ENCODE peak calls at places on chromosome 7, in nine cellular contexts. O is left lung; N is GM23248; Z is heart left ventricle; P is astrocyte; H is HL-60; B is lower lobe of right lung; C is OCI-LY7; L is naive thymus-derived CD4-positive, alpha-beta T cell. R is an unnamed sample.

GRCh38 chr7:12358694-12359093 is 45.0 kb downstream of the VWDE start:
- DNase-seq in O (no peak), N (peak), Z (no peak), P (peak), H (no peak), B (no peak), C (no peak), L (no peak), R (no peak)

GRCh38 chr7:105268056-105268455 is 120.7 kb downstream of the SRPK2 start:
- DNase-seq in O (no peak), N (peak), Z (no peak), P (peak), H (no peak), B (no peak), C (no peak), L (no peak), R (no peak)

GRCh38 chr7:116872026-116872425 is 9.6 kb downstream of the CAPZA2 start:
- DNase-seq in O (no peak), N (peak), Z (no peak), P (no peak), H (no peak), B (no peak), C (no peak), L (no peak), R (no peak)

GRCh38 chr7:74474271-74474865 is 20.7 kb downstream of the GTF2IRD1 start:
- DNase-seq in O (no peak), N (peak), Z (peak), P (peak), H (no peak), B (no peak), C (no peak), L (no peak), R (no peak)

GRCh38 chr7:112086496-112087254 is 119.5 kb downstream of the DOCK4 start:
- DNase-seq in O (no peak), N (no peak), Z (no peak), P (no peak), H (no peak), B (no peak), C (no peak), L (no peak), R (no peak)

GRCh38 chr7:29265208-29265923 is 70.8 kb downstream of the CHN2 start:
- DNase-seq in O (no peak), N (peak), Z (no peak), P (peak), H (no peak), B (no peak), C (no peak), L (no peak), R (no peak)

GRCh38 chr7:109020251-109020650 is 450.6 kb downstream of the DNAJB9 start:
- DNase-seq in O (no peak), N (no peak), Z (no peak), P (no peak), H (no peak), B (no peak), C (no peak), L (no peak), R (no peak)

GRCh38 chr7:74479066-74479781 is 25.5 kb downstream of the GTF2IRD1 start:
- DNase-seq in O (peak), N (peak), Z (peak), P (peak), H (no peak), B (peak), C (no peak), L (no peak), R (no peak)

GRCh38 chr7:55271661-55272060 is 93.5 kb upstream of the LANCL2 start:
- DNase-seq in O (no peak), N (no peak), Z (no peak), P (no peak), H (no peak), B (no peak), C (no peak), L (no peak), R (no peak)

GRCh38 chr7:2715341-2716231 is 27.6 kb downstream of the AMZ1 start:
- DNase-seq in O (no peak), N (no peak), Z (no peak), P (no peak), H (no peak), B (no peak), C (peak), L (peak), R (no peak)

GRCh38 chr7:115007751-115008150 is 85.9 kb downstream of the MDFIC start:
- DNase-seq in O (no peak), N (no peak), Z (peak), P (peak), H (no peak), B (no peak), C (no peak), L (no peak), R (no peak)

GRCh38 chr7:122438492-122438891 is 133.9 kb upstream of the FEZF1 start:
- DNase-seq in O (no peak), N (no peak), Z (no peak), P (no peak), H (no peak), B (no peak), C (no peak), L (no peak), R (no peak)

GRCh38 chr7:139660317-139661042 is 117.3 kb downstream of the HIPK2 start:
- DNase-seq in O (no peak), N (no peak), Z (no peak), P (peak), H (no peak), B (no peak), C (no peak), L (no peak), R (no peak)

GRCh38 chr7:108293190-108293612 is 163.0 kb downstream of the NRCAM start:
- DNase-seq in O (no peak), N (no peak), Z (no peak), P (peak), H (no peak), B (no peak), C (no peak), L (no peak), R (no peak)

GRCh38 chr7:132683967-132684690 is 107.9 kb upstream of the PLXNA4 start:
- DNase-seq in O (no peak), N (no peak), Z (no peak), P (no peak), H (no peak), B (no peak), C (no peak), L (no peak), R (no peak)

GRCh38 chr7:152668975-152669374 is 7.0 kb downstream of the XRCC2 start:
- DNase-seq in O (no peak), N (no peak), Z (no peak), P (no peak), H (no peak), B (no peak), C (no peak), L (no peak), R (no peak)

GRCh38 chr7:128027485-128027980 is 3.7 kb downstream of the LRRC4 start:
- DNase-seq in O (no peak), N (peak), Z (no peak), P (no peak), H (no peak), B (no peak), C (no peak), L (no peak), R (no peak)

GRCh38 chr7:83077328-83077727 is 85.4 kb downstream of the PCLO start:
- DNase-seq in O (no peak), N (no peak), Z (no peak), P (peak), H (no peak), B (no peak), C (no peak), L (no peak), R (no peak)

GRCh38 chr7:65373608-65374351 is at the start of gene ZNF92:
- DNase-seq in O (peak), N (peak), Z (peak), P (peak), H (peak), B (peak), C (peak), L (peak), R (peak)

GRCh38 chr7:149838992-149839408 is 825 bp downstream of the ZNF862 start:
- DNase-seq in O (no peak), N (peak), Z (peak), P (peak), H (no peak), B (no peak), C (no peak), L (no peak), R (no peak)
- H3K27ac ChIP-seq in O (peak), N (peak), Z (peak), P (peak), H (peak), B (peak), C (peak), L (peak), R (peak)

GRCh38 chr7:1196950-1197349 is 35.7 kb upstream of the UNCX start:
- DNase-seq in O (no peak), N (no peak), Z (no peak), P (no peak), H (no peak), B (no peak), C (no peak), L (no peak), R (no peak)

GRCh38 chr7:1193593-1194424 is 33.8 kb upstream of the ZFAND2A start:
- DNase-seq in O (no peak), N (peak), Z (peak), P (no peak), H (peak), B (no peak), C (peak), L (peak), R (no peak)

GRCh38 chr7:1189986-1190772 is 30.2 kb upstream of the ZFAND2A start:
- DNase-seq in O (no peak), N (no peak), Z (no peak), P (no peak), H (no peak), B (no peak), C (no peak), L (no peak), R (no peak)

GRCh38 chr7:1188720-1189294 is 28.8 kb upstream of the ZFAND2A start:
- DNase-seq in O (no peak), N (no peak), Z (no peak), P (no peak), H (no peak), B (no peak), C (no peak), L (no peak), R (no peak)

GRCh38 chr7:1192171-1192676 is 32.2 kb upstream of the ZFAND2A start:
- DNase-seq in O (no peak), N (peak), Z (no peak), P (peak), H (peak), B (no peak), C (no peak), L (no peak), R (peak)
- H3K4me3 ChIP-seq in O (no peak), N (no peak), Z (no peak), P (no peak), H (peak), B (no peak), C (no peak), L (no peak), R (no peak)

GRCh38 chr7:69992938-69993337 is 394.7 kb downstream of the AUTS2 start:
- DNase-seq in O (no peak), N (no peak), Z (no peak), P (no peak), H (no peak), B (no peak), C (no peak), L (no peak), R (no peak)
- H3K27ac ChIP-seq in O (no peak), N (no peak), Z (no peak), P (no peak), H (no peak), B (no peak), C (no peak), L (no peak), R (no peak)

DNA sequence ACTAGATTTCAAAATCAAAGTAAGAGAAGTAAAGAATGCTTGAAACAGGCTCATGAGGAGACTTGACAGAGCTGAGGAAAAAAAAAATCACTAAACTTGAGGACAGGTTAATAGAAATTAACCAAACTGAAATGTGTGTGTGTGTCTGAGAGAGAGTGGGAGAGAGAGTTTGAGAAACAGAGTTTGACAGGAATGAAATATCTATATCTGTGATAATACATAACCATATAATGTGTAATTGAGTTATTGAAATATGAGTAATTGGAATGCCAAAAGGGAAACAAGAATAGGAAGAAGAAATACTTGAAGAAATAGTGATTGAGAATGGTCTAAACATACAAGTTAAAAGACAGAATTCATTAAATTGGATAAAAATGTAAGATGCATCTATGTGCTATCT is 268.0 kb upstream of the CHRM2 start:
- DNase-seq in O (no peak), N (no peak), Z (no peak), P (no peak), H (no peak), B (no peak), C (no peak), L (no peak), R (no peak)
- H3K4me3 ChIP-seq in O (no peak), N (no peak), Z (no peak), P (no peak), H (no peak), B (no peak), C (no peak), L (no peak), R (no peak)

GRCh38 chr7:36279926-36280315 is 109.7 kb upstream of the ANLN start:
- DNase-seq in O (no peak), N (no peak), Z (no peak), P (no peak), H (no peak), B (no peak), C (no peak), L (no peak), R (no peak)

GRCh38 chr7:36277247-36277542 is 112.5 kb upstream of the ANLN start:
- DNase-seq in O (no peak), N (no peak), Z (no peak), P (no peak), H (no peak), B (no peak), C (no peak), L (no peak), R (no peak)

GRCh38 chr7:36278069-36278766 is 111.4 kb upstream of the ANLN start:
- DNase-seq in O (no peak), N (no peak), Z (no peak), P (no peak), H (no peak), B (no peak), C (no peak), L (no peak), R (no peak)

GRCh38 chr7:36279251-36279925 is 110.3 kb upstream of the ANLN start:
- DNase-seq in O (no peak), N (no peak), Z (no peak), P (no peak), H (no peak), B (no peak), C (no peak), L (no peak), R (peak)

DNA sequence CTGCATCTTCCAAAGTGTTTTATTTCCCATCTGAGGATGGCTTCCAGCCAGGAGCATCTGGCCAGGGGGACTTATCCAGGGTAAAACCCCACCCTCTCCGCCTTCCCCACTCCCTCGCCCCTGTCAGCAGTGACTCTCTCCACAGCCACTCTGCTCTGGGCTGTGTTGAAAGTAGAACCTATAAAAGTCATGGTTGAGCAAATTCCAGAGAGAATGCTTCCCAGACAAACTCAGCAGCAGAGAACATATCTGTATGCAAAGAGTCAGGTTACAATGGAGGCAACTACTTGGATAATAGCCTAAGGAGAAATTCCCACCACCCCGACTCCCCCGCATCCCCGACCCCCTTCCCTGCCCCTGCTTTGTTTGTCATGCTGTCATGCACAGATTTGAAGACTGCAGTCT is 110.9 kb upstream of the ANLN start:
- DNase-seq in O (no peak), N (peak), Z (no peak), P (peak), H (no peak), B (no peak), C (no peak), L (no peak), R (no peak)
- H3K27ac ChIP-seq in O (no peak), N (no peak), Z (no peak), P (no peak), H (no peak), B (no peak), C (no peak), L (no peak), R (no peak)

GRCh38 chr7:72435913-72436480 is 23.9 kb upstream of the CALN1 start:
- DNase-seq in O (no peak), N (no peak), Z (no peak), P (no peak), H (no peak), B (no peak), C (no peak), L (no peak), R (no peak)
- H3K4me3 ChIP-seq in O (no peak), N (no peak), Z (no peak), P (no peak), H (no peak), B (no peak), C (no peak), L (no peak), R (no peak)

GRCh38 chr7:129740574-129740973 is 129.1 kb downstream of the NRF1 start:
- DNase-seq in O (no peak), N (no peak), Z (no peak), P (no peak), H (no peak), B (no peak), C (no peak), L (no peak), R (no peak)
- H3K27ac ChIP-seq in O (no peak), N (no peak), Z (no peak), P (no peak), H (no peak), B (no peak), C (no peak), L (no peak), R (no peak)

R was measured in SJSA1.